ENCODE peak calls at places on chromosomes 7 and 10, in nine cellular contexts. F is cardiac muscle cell, I is right lobe of liver, U is ovary, D is heart right ventricle, A is IMR-90, P is endothelial cell of umbilical vein, S is PC-3, M is fibroblast of lung. K is an unnamed sample.

GRCh38 chr10:80359644-80360043 is 3.1 kb downstream of the DYDC2 start:
- DNase-seq in F (no peak), I (no peak), D (no peak), U (no peak), P (no peak), M (no peak), A (no peak), S (no peak), K (no peak)

GRCh38 chr7:71286924-71287323 is 155.0 kb downstream of the GALNT17 start:
- DNase-seq in F (no peak), D (no peak), M (no peak), A (no peak), I (no peak), U (peak; percentile 41), S (no peak), P (no peak), K (no peak)

GRCh38 chr10:90125966-90126600 is 424.7 kb downstream of the KIF20B start:
- DNase-seq in M (peak; percentile 78), U (no peak), F (no peak), D (no peak), P (no peak), I (no peak), S (no peak), A (no peak), K (no peak)

GRCh38 chr10:71217266-71218045 is 5.1 kb downstream of the UNC5B start:
- DNase-seq in I (no peak), P (no peak), S (no peak), F (peak; percentile 76), A (no peak), U (peak; percentile 51), D (no peak), M (no peak), K (peak; percentile 68)

GRCh38 chr7:67267914-67268313 is 271.3 kb downstream of the TYW1 start:
- DNase-seq in I (no peak), M (no peak), P (no peak), S (no peak), U (no peak), F (peak; percentile 0), A (no peak), D (no peak), K (no peak)

GRCh38 chr10:112950714-112951348 is 784 bp downstream of the TCF7L2 start:
- DNase-seq in S (peak; percentile 34), P (peak; percentile 40), U (peak; percentile 64), F (peak; percentile 68), D (peak; percentile 34), A (peak; percentile 49), I (peak; percentile 60), M (peak; percentile 53), K (no peak)

GRCh38 chr10:50224330-50224952 is 26.9 kb downstream of the ASAH2 start:
- DNase-seq in A (peak; percentile 74), M (peak; percentile 70), U (no peak), I (no peak), S (peak; percentile 99), D (no peak), F (peak; percentile 56), P (peak; percentile 55), K (no peak)

GRCh38 chr7:87645446-87645845 is 17.2 kb downstream of the RUNDC3B start:
- DNase-seq in F (no peak), A (no peak), S (no peak), U (no peak), I (no peak), M (no peak), D (no peak), P (peak; percentile 30), K (no peak)

GRCh38 chr7:155283565-155284194 is 14.0 kb upstream of the INSIG1 start:
- DNase-seq in P (no peak), U (no peak), I (no peak), M (no peak), A (no peak), D (no peak), S (no peak), F (no peak), K (no peak)

GRCh38 chr10:116278832-116279231 is 5.8 kb upstream of the GFRA1 start:
- DNase-seq in D (no peak), I (no peak), F (no peak), M (no peak), A (peak; percentile 20), U (no peak), P (no peak), S (no peak), K (no peak)

GRCh38 chr7:46551603-46552002 is 630.5 kb upstream of the IGFBP3 start:
- DNase-seq in S (no peak), F (no peak), U (no peak), M (no peak), D (no peak), I (no peak), A (no peak), P (no peak), K (no peak)

GRCh38 chr7:6299774-6300173 is 27.4 kb upstream of the CYTH3 start:
- DNase-seq in D (no peak), P (no peak), F (no peak), U (no peak), I (no peak), S (no peak), A (no peak), M (no peak), K (no peak)

GRCh38 chr10:21751341-21752310 is 217.6 kb downstream of the MLLT10 start:
- DNase-seq in D (no peak), F (no peak), I (no peak), M (no peak), U (no peak), A (no peak), P (no peak), S (peak; percentile 70), K (no peak)

GRCh38 chr7:118072893-118073674 is 110.9 kb upstream of the LSM8 start:
- DNase-seq in S (no peak), D (no peak), U (no peak), M (no peak), P (no peak), F (no peak), A (no peak), I (no peak), K (no peak)

GRCh38 chr7:84803979-84804378 is 382.9 kb downstream of the SEMA3D start:
- DNase-seq in P (no peak), I (no peak), A (no peak), D (no peak), U (no peak), S (no peak), F (no peak), M (no peak), K (no peak)

GRCh38 chr10:69786791-69787190 is 14.9 kb upstream of the COL13A1 start:
- DNase-seq in S (peak; percentile 82), F (no peak), P (peak; percentile 66), A (peak; percentile 56), D (no peak), U (no peak), M (peak; percentile 57), I (no peak), K (no peak)

GRCh38 chr7:45065031-45065995 is 23.5 kb downstream of the NACAD start:
- DNase-seq in A (no peak), U (no peak), F (no peak), M (no peak), I (no peak), D (no peak), S (no peak), P (no peak), K (no peak)
- H3K36me3 ChIP-seq in A (peaks cover 47% of the 10 kb centered on the region), U (no peaks in the 10 kb centered on the region), F (peaks cover 11% of the 10 kb centered on the region), M (peaks cover 8% of the 10 kb centered on the region), I (no peaks in the 10 kb centered on the region), D (peaks cover 11% of the 10 kb centered on the region), S (no peaks in the 10 kb centered on the region), P (peaks cover 19% of the 10 kb centered on the region), K (peaks cover 30% of the 10 kb centered on the region)

GRCh38 chr10:114716811-114717404 is 58.8 kb upstream of the ABLIM1 start:
- DNase-seq in D (no peak), F (no peak), I (no peak), S (no peak), A (peak; percentile 28), U (no peak), M (no peak), P (no peak), K (no peak)

GRCh38 chr10:114715171-114715670 is 57.1 kb upstream of the ABLIM1 start:
- DNase-seq in I (no peak), U (no peak), F (no peak), A (peak; percentile 67), S (peak; percentile 57), D (no peak), P (peak; percentile 93), M (peak; percentile 70), K (no peak)

GRCh38 chr10:114714281-114714741 is 56.2 kb upstream of the ABLIM1 start:
- DNase-seq in S (peak; percentile 94), M (peak; percentile 88), A (peak; percentile 98), U (no peak), I (no peak), D (peak; percentile 60), F (peak; percentile 95), P (peak; percentile 93), K (peak; percentile 72)

GRCh38 chr10:114711487-114712250 is 53.6 kb upstream of the ABLIM1 start:
- DNase-seq in M (no peak), U (no peak), D (no peak), P (no peak), A (no peak), I (no peak), S (no peak), F (no peak), K (no peak)

GRCh38 chr10:114713525-114713924 is 55.5 kb upstream of the ABLIM1 start:
- DNase-seq in I (no peak), M (no peak), F (no peak), D (no peak), S (no peak), P (peak; percentile 52), U (no peak), A (no peak), K (no peak)
- H3K27ac ChIP-seq in I (no peak overlapping the region), M (no peak overlapping the region), F (peak overlapping the region; percentile 99), D (peak overlapping the region; percentile 84), S (no peak overlapping the region), P (peak overlapping the region; percentile 58), U (no peak overlapping the region), A (no peak overlapping the region), K (no peak overlapping the region)

GRCh38 chr7:139647812-139648616 is 124.5 kb downstream of the CLEC2L start:
- DNase-seq in I (no peak), S (no peak), P (peak; percentile 35), A (peak; percentile 39), U (no peak), M (peak; percentile 30), F (no peak), D (no peak), K (no peak)
- H3K4me1 ChIP-seq in I (no peaks in the 10 kb centered on the region), S (peaks cover 33% of the 10 kb centered on the region), P (peaks cover 43% of the 10 kb centered on the region), A (peaks cover 20% of the 10 kb centered on the region), U (peaks cover 6% of the 10 kb centered on the region), M (peaks cover 5% of the 10 kb centered on the region), F (peaks cover 34% of the 10 kb centered on the region), D (peaks cover 76% of the 10 kb centered on the region), K (peaks cover 4% of the 10 kb centered on the region)

DNA sequence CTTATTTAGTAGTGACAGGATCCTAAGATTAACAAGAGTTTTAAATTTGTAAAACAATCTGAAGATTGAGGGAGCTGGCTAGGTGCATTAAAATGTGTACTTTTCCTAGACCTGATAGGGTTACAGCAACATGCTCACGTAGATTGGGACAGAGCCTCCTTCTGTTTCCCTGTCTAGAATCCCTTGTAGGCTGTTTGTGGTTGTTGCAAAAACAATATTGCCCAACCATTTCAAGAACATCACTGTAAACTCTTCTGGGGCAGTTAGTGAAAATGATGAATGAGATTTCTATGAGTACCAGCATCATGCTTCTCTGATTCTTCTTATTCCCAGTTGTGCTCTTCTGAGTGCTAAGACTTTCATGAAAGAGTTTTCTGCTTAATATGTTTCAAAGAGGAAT is 14.7 kb upstream of the CPED1 start:
- DNase-seq in P (no peak), D (no peak), M (no peak), A (no peak), S (no peak), U (no peak), F (no peak), I (no peak), K (no peak)
- H3K36me3 ChIP-seq in P (peaks cover 7% of the 10 kb centered on the region), D (peaks cover 51% of the 10 kb centered on the region), M (peaks cover 5% of the 10 kb centered on the region), A (peaks cover 13% of the 10 kb centered on the region), S (peaks cover 31% of the 10 kb centered on the region), U (no peaks in the 10 kb centered on the region), F (peaks cover 46% of the 10 kb centered on the region), I (no peaks in the 10 kb centered on the region), K (peaks cover 58% of the 10 kb centered on the region)

K was measured in RWPE2.